ENCODE peak calls at places on chromosomes 12 and 14, in six cellular contexts. One of them, this sample, is unnamed.

GRCh38 chr14:88856786-88857366 is 32.4 kb downstream of the TTC8 start:
- DNase-seq in Karpas-422: no peak
- DNase-seq in ascending aorta: no peak
- DNase-seq in hepatocyte: no peak
- DNase-seq in A549: no peak
- DNase-seq in IMR-90: peak
- DNase-seq in this sample: no peak

GRCh38 chr12:47816646-47817271 is 2.9 kb downstream of the HDAC7 start:
- DNase-seq in IMR-90: no peak
- DNase-seq in Karpas-422: no peak
- DNase-seq in hepatocyte: no peak
- DNase-seq in A549: no peak
- DNase-seq in ascending aorta: no peak
- DNase-seq in this sample: no peak

GRCh38 chr12:43066471-43066870 is 476.9 kb upstream of the PRICKLE1 start:
- DNase-seq in hepatocyte: no peak
- DNase-seq in ascending aorta: no peak
- DNase-seq in A549: no peak
- DNase-seq in IMR-90: no peak
- DNase-seq in Karpas-422: no peak
- DNase-seq in this sample: no peak

GRCh38 chr14:90488256-90488655 is 91.4 kb downstream of the CALM1 start:
- DNase-seq in A549: no peak
- DNase-seq in IMR-90: no peak
- DNase-seq in ascending aorta: no peak
- DNase-seq in hepatocyte: no peak
- DNase-seq in Karpas-422: no peak
- DNase-seq in this sample: no peak

GRCh38 chr14:99821519-99822165 is 28.4 kb downstream of the EML1 start:
- DNase-seq in IMR-90: peak
- DNase-seq in Karpas-422: no peak
- DNase-seq in ascending aorta: no peak
- DNase-seq in hepatocyte: peak
- DNase-seq in A549: no peak
- DNase-seq in this sample: peak

GRCh38 chr12:52252728-52253328 is 19.8 kb downstream of the KRT7 start:
- DNase-seq in hepatocyte: no peak
- DNase-seq in IMR-90: no peak
- DNase-seq in Karpas-422: no peak
- DNase-seq in A549: peak
- DNase-seq in ascending aorta: no peak
- DNase-seq in this sample: no peak

GRCh38 chr12:89236748-89237428 is 115.4 kb downstream of the DUSP6 start:
- DNase-seq in IMR-90: peak
- DNase-seq in Karpas-422: no peak
- DNase-seq in A549: no peak
- DNase-seq in ascending aorta: no peak
- DNase-seq in hepatocyte: no peak
- DNase-seq in this sample: no peak

GRCh38 chr14:79278798-79279644 is 932.3 kb downstream of the DIO2 start:
- DNase-seq in ascending aorta: peak
- DNase-seq in A549: peak
- DNase-seq in IMR-90: peak
- DNase-seq in Karpas-422: no peak
- DNase-seq in hepatocyte: peak
- DNase-seq in this sample: no peak

GRCh38 chr12:28996688-28997087 is 152.4 kb upstream of the FAR2 start:
- DNase-seq in A549: no peak
- DNase-seq in IMR-90: no peak
- DNase-seq in Karpas-422: no peak
- DNase-seq in ascending aorta: no peak
- DNase-seq in hepatocyte: no peak
- DNase-seq in this sample: no peak

GRCh38 chr12:82740129-82741000 is 53.7 kb downstream of the TMTC2 start:
- DNase-seq in hepatocyte: no peak
- DNase-seq in IMR-90: peak
- DNase-seq in A549: peak
- DNase-seq in Karpas-422: no peak
- DNase-seq in ascending aorta: no peak
- DNase-seq in this sample: no peak

GRCh38 chr12:89244536-89244935 is 107.8 kb downstream of the DUSP6 start:
- DNase-seq in ascending aorta: no peak
- DNase-seq in Karpas-422: no peak
- DNase-seq in A549: no peak
- DNase-seq in hepatocyte: no peak
- DNase-seq in IMR-90: peak
- DNase-seq in this sample: peak

GRCh38 chr12:6646276-6647082 is 753 bp downstream of the ACRBP start:
- DNase-seq in IMR-90: no peak
- DNase-seq in Karpas-422: no peak
- DNase-seq in ascending aorta: no peak
- DNase-seq in hepatocyte: no peak
- DNase-seq in A549: no peak
- DNase-seq in this sample: no peak

GRCh38 chr12:124742111-124742510 is 121.6 kb downstream of the SCARB1 start:
- DNase-seq in ascending aorta: no peak
- DNase-seq in Karpas-422: no peak
- DNase-seq in IMR-90: no peak
- DNase-seq in hepatocyte: no peak
- DNase-seq in A549: no peak
- DNase-seq in this sample: no peak

GRCh38 chr12:75480469-75480949 is at the start of gene GLIPR1:
- DNase-seq in Karpas-422: peak
- DNase-seq in ascending aorta: peak
- DNase-seq in A549: peak
- DNase-seq in hepatocyte: peak
- DNase-seq in IMR-90: peak
- DNase-seq in this sample: peak

GRCh38 chr12:2094597-2094996 is 41.8 kb downstream of the CACNA1C start:
- DNase-seq in A549: no peak
- DNase-seq in IMR-90: peak
- DNase-seq in Karpas-422: no peak
- DNase-seq in hepatocyte: no peak
- DNase-seq in ascending aorta: no peak
- DNase-seq in this sample: peak

GRCh38 chr14:89418976-89419375 is 1.9 kb upstream of the FOXN3 start:
- DNase-seq in IMR-90: no peak
- DNase-seq in ascending aorta: no peak
- DNase-seq in A549: no peak
- DNase-seq in Karpas-422: no peak
- DNase-seq in hepatocyte: no peak
- DNase-seq in this sample: peak

GRCh38 chr12:47343684-47344567 is 264.2 kb upstream of the AMIGO2 start:
- DNase-seq in hepatocyte: no peak
- DNase-seq in IMR-90: peak
- DNase-seq in ascending aorta: no peak
- DNase-seq in Karpas-422: no peak
- DNase-seq in A549: no peak
- DNase-seq in this sample: no peak

GRCh38 chr12:106341086-106341879 is 16.3 kb upstream of the POLR3B start:
- DNase-seq in IMR-90: peak
- DNase-seq in Karpas-422: no peak
- DNase-seq in ascending aorta: no peak
- DNase-seq in hepatocyte: no peak
- DNase-seq in A549: no peak
- DNase-seq in this sample: no peak

GRCh38 chr14:100059433-100059781 is 5.8 kb upstream of the EVL start:
- DNase-seq in IMR-90: no peak
- DNase-seq in hepatocyte: peak
- DNase-seq in Karpas-422: no peak
- DNase-seq in A549: no peak
- DNase-seq in ascending aorta: no peak
- DNase-seq in this sample: no peak

DNA sequence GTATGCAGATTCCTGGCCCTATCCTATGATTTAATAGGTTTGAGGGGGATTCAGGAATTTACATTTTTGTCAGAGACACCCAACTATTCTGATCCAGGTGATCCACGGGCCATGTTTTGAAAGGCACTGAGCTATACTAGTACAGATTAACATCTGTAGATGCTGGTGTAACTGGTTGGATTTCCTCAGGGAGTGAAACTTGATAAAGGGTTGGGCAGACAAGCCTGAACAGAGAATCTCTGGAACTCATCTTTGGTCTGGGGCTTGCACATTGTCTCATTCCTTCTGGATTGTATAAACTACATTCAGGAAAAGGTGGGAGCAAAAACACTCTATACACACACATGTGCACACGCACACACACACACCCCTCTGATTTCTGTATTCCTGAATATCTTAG is 104.7 kb downstream of the SLC38A1 start:
- DNase-seq in IMR-90: no peak
- DNase-seq in Karpas-422: no peak
- DNase-seq in hepatocyte: no peak
- DNase-seq in ascending aorta: no peak
- DNase-seq in A549: no peak
- DNase-seq in this sample: no peak
- H3K4me3 ChIP-seq in IMR-90: no peak
- H3K4me3 ChIP-seq in Karpas-422: no peak
- H3K4me3 ChIP-seq in hepatocyte: no peak
- H3K4me3 ChIP-seq in ascending aorta: no peak
- H3K4me3 ChIP-seq in A549: no peak
- H3K4me3 ChIP-seq in this sample: no peak

GRCh38 chr14:52400846-52401245 is 86.7 kb downstream of the PTGER2 start:
- DNase-seq in A549: no peak
- DNase-seq in Karpas-422: no peak
- DNase-seq in hepatocyte: no peak
- DNase-seq in ascending aorta: no peak
- DNase-seq in IMR-90: no peak
- DNase-seq in this sample: peak
- H3K27ac ChIP-seq in A549: no peak
- H3K27ac ChIP-seq in Karpas-422: no peak
- H3K27ac ChIP-seq in hepatocyte: peak
- H3K27ac ChIP-seq in ascending aorta: no peak
- H3K27ac ChIP-seq in IMR-90: peak
- H3K27ac ChIP-seq in this sample: no peak

GRCh38 chr14:74682169-74682952 is 30.5 kb downstream of the AREL1 start:
- DNase-seq in ascending aorta: no peak
- DNase-seq in A549: no peak
- DNase-seq in Karpas-422: no peak
- DNase-seq in hepatocyte: no peak
- DNase-seq in IMR-90: no peak
- DNase-seq in this sample: no peak

GRCh38 chr14:74683406-74683805 is 29.5 kb downstream of the AREL1 start:
- DNase-seq in ascending aorta: no peak
- DNase-seq in hepatocyte: no peak
- DNase-seq in IMR-90: no peak
- DNase-seq in A549: no peak
- DNase-seq in Karpas-422: no peak
- DNase-seq in this sample: peak

GRCh38 chr14:74685054-74685453 is 27.8 kb downstream of the AREL1 start:
- DNase-seq in ascending aorta: no peak
- DNase-seq in hepatocyte: no peak
- DNase-seq in A549: no peak
- DNase-seq in Karpas-422: no peak
- DNase-seq in IMR-90: no peak
- DNase-seq in this sample: no peak

GRCh38 chr14:74686324-74686723 is 26.6 kb downstream of the AREL1 start:
- DNase-seq in A549: no peak
- DNase-seq in hepatocyte: peak
- DNase-seq in Karpas-422: no peak
- DNase-seq in IMR-90: no peak
- DNase-seq in ascending aorta: no peak
- DNase-seq in this sample: no peak

DNA sequence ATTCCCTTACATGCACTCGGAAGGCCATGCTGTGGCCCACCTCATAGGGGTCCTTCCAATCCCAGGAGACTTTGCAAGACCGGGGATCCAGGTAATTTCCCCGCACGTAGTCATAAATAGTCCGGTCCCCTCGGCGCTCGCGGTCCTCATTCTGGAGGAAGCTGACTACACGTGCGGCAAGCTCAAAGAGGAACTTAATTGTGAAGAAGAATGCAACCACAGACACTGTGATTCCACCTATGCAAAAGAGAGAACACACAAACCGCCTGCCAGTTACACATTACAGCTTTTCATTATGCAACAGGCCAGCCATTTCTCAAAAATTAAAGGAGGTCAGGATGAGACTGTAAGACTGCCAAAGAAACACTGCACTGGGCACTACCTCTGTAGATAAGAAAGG is 28.4 kb downstream of the AREL1 start:
- DNase-seq in ascending aorta: no peak
- DNase-seq in hepatocyte: no peak
- DNase-seq in Karpas-422: peak
- DNase-seq in IMR-90: no peak
- DNase-seq in A549: no peak
- DNase-seq in this sample: peak
- H3K4me3 ChIP-seq in ascending aorta: no peak
- H3K4me3 ChIP-seq in hepatocyte: no peak
- H3K4me3 ChIP-seq in Karpas-422: no peak
- H3K4me3 ChIP-seq in IMR-90: no peak
- H3K4me3 ChIP-seq in A549: no peak
- H3K4me3 ChIP-seq in this sample: no peak

GRCh38 chr12:41946106-41946505 is 198.6 kb downstream of the GXYLT1 start:
- DNase-seq in A549: no peak
- DNase-seq in IMR-90: no peak
- DNase-seq in Karpas-422: no peak
- DNase-seq in hepatocyte: no peak
- DNase-seq in ascending aorta: no peak
- DNase-seq in this sample: no peak
- H3K27ac ChIP-seq in A549: no peak
- H3K27ac ChIP-seq in IMR-90: no peak
- H3K27ac ChIP-seq in Karpas-422: no peak
- H3K27ac ChIP-seq in hepatocyte: no peak
- H3K27ac ChIP-seq in ascending aorta: no peak
- H3K27ac ChIP-seq in this sample: no peak

DNA sequence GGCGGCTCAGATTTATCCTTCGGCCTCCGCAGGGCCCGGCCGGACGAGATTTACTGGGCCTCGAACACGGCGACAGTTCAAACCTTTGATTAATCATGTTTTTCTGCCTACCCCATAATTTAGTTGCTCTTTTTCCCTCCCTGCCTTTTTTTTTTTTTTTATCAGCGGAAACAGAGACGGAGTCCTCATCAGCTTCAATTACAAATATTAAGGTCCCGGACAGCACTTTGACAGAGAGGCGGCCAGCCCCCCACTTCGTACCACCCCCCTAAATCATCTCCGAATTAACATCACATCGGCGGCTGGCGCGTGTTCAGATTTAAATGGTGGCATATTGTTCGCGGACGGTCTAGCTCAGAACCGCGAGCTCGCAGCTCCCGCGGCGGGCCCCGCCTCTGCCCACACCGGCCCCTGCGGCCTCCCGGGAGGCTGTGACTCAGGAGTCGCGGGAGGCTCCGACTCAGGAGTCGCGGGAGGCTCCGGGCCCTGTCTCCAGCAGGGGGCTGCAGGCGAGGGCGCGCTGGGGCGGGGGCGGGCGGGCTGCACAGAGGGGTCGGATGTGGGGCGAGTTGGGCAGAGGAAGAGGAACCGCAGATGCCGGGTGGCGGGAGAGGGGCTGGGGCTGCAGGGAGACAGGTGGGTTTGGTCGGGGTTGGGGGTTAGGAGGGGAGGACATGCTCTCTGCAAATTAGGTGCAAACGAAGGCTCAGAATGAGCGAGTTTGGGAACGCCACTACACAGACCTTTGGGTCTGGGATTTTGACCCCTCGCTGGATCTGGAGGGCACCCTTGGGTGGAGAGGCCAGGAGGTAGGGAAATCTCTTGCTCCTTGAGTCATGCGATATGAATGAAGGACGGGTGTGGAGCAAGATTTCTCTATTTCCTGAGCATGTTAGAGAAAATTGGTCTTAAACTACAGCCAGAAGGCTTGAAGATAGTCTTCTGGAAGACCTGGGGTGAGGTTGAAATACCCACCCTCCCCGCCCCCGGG is 19.6 kb upstream of the ATP5MC2 start:
- DNase-seq in Karpas-422: no peak
- DNase-seq in A549: peak
- DNase-seq in IMR-90: peak
- DNase-seq in hepatocyte: peak
- DNase-seq in ascending aorta: no peak
- DNase-seq in this sample: no peak
- H3K4me3 ChIP-seq in Karpas-422: no peak
- H3K4me3 ChIP-seq in A549: peak
- H3K4me3 ChIP-seq in IMR-90: no peak
- H3K4me3 ChIP-seq in hepatocyte: peak
- H3K4me3 ChIP-seq in ascending aorta: peak
- H3K4me3 ChIP-seq in this sample: no peak